ENCODE peak calls at places on chromosomes 12 and 14, in six cellular contexts. B is keratinocyte; N is cardiac muscle cell; H is CD4-positive, CD25-positive, alpha-beta regulatory T cell; Y is aorta; K is suprapubic skin. Q is an unnamed sample. For H3K27me3, the result is how much of the 10 kb centered on the place peaks cover.

GRCh38 chr12:8667280-8667679 is 4.7 kb upstream of the MFAP5 start:
- DNase-seq in B (no peak), N (no peak), H (no peak), Y (no peak), K (no peak), Q (no peak)

GRCh38 chr12:94676011-94676709 is 25.8 kb upstream of the TMCC3 start:
- DNase-seq in B (no peak), N (no peak), H (no peak), Y (no peak), K (no peak), Q (no peak)

GRCh38 chr12:32756476-32757158 is 920 bp upstream of the YARS2 start:
- DNase-seq in B (no peak), N (no peak), H (no peak), Y (no peak), K (no peak), Q (no peak)

GRCh38 chr14:77883479-77884238 is 83.8 kb downstream of the ADCK1 start:
- DNase-seq in B (no peak), N (no peak), H (no peak), Y (no peak), K (no peak), Q (no peak)

GRCh38 chr14:74478996-74479635 is 14.0 kb downstream of the NPC2 start:
- DNase-seq in B (no peak), N (peak), H (no peak), Y (no peak), K (no peak), Q (no peak)

GRCh38 chr12:55675671-55676070 is 32.0 kb downstream of the ITGA7 start:
- DNase-seq in B (no peak), N (no peak), H (no peak), Y (peak), K (no peak), Q (no peak)

GRCh38 chr12:120844768-120845449 is 59.2 kb downstream of the SPPL3 start:
- DNase-seq in B (no peak), N (no peak), H (no peak), Y (no peak), K (no peak), Q (no peak)

GRCh38 chr12:62865860-62866407 is 69.0 kb downstream of the PPM1H start:
- DNase-seq in B (no peak), N (no peak), H (no peak), Y (no peak), K (no peak), Q (no peak)

GRCh38 chr14:80930836-80931389 is 10.6 kb downstream of the CEP128 start:
- DNase-seq in B (peak), N (no peak), H (peak), Y (no peak), K (no peak), Q (no peak)

DNA sequence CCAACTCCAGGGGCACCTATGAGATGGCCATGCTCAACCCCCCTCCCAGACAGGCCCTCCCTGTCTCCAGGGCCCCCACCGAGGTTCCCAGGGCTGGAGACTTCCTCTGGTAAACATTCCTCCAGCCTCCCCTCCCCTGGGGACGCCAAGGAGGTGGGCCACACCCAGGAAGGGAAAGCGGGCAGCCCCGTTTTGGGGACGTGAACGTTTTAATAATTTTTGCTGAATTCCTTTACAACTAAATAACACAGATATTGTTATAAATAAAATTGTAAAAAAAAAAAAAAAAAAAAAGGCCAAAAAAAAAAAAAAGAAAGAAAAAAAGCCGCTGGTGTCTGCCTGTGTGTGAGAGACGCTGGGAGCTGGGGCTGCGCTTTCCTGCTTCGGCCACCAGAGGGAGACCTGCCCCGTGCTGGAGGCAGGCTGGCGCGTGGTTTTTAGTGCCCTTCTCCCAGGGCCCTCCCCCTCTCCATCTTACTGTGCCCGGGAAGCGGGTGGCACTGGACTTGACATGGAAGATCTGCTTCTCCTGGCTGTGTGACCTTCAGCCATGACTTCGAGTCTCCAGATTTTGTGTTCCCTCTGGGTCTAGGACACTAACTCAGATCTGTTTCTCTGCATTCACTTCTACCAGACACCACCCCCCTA is 3.4 kb upstream of the NXPH4 start:
- DNase-seq in B (no peak), N (peak), H (peak), Y (peak), K (peak), Q (peak)
- H3K27ac ChIP-seq in B (peak), N (no peak), H (no peak), Y (no peak), K (no peak), Q (no peak)

DNA sequence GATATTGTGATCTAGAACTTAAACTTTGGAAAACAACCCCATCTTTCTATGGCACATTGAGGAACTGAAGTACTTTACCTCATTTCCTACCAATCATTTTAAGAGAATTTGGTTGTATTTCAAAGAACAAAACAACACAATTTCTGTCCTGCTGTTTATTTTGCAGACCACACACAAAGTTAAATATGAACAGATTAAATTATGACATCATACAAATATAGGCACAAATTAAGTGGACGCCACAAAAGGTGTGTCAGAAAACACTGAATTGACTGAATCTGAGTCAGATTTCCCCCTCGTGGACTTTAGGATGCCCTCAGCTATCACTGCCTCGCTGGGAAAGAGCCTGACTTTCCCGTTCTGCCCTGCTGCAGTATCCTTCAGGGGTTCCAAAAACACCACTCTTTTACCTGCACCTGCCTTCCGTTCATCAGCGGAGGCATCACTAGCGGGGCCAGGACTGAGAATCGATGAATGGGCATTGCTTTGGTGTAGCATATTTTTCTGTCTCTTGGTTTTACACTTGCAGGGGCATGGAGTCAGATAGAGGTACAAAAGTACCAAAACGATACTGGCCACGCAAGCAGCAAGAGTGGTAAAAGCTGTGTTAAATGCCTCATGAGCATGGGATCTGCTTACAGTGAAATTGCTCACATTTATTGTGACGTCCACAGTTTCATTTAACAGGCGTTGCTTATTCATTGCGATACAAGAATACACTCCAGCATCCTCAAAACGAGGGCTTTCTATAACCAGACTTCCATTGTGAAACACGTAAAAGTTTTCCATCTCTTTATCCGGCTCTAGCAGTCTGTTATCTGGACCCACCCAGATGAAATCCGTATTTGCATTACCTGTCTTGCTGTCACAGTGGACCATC is 2.0 kb upstream of the PCED1B start:
- DNase-seq in B (no peak), N (no peak), H (no peak), Y (no peak), K (no peak), Q (no peak)
- H3K4me3 ChIP-seq in B (peak), N (no peak), H (peak), Y (peak), K (no peak), Q (no peak)

DNA sequence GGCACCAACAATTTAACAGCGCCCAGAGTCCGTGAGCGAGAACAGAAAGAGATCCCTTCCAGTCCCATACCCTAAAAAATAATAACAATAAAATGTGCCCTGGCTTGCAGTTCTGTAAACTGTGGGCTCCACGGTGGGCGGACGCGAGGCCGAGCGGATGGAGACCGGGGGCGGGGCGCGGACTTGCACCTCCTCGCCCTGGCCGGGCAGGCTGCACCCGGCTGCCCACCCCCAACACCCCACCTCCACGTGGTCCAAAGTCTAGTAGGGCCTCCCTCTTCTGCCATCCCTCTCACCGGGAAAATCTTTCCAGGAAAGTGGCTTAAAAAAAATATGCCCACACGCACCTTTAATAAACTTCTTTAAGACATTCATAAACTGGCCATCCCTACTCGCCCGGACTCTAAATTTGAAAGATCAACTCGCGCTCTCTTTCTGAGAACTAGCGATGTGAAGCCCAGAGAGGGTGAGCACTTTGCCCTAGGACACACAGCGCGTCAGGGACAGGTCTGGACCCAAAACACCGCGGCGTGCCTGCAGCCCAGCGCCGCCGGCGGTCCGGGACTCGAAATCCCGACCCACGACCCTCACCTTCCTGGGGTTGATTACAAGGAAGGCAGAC is 1.8 kb upstream of the BCL11B start:
- DNase-seq in B (no peak), N (no peak), H (peak), Y (no peak), K (peak), Q (no peak)
- H3K27me3 ChIP-seq in B (under half), N (half or more), H (under half), Y (under half), K (under half), Q (under half)

DNA sequence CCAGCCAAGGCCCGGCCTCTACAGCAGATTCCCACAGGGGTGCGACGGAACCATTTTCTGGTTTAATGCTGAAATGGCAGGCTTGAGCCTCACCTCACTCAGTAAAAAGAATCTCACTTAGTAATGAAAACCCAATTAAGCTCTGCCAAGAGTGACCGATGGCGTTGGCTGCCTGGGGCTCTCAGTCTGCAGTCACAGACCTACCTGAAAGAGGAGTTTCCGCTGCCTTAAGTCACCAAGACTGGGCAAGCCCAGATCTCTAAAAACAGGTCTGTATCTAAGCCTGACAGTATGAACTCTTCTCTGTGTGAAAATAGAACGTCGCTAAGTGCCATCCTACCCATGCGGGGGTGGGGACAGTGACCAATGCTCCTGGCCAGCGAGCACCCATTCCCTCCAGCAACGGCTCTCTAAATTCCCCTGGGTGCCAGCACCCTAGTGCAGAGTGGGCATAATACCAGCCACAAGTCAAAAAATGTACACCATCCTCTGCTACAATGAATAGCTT is 107.3 kb downstream of the FOXN3 start:
- DNase-seq in B (no peak), N (no peak), H (no peak), Y (no peak), K (no peak), Q (no peak)
- H3K27ac ChIP-seq in B (no peak), N (no peak), H (no peak), Y (no peak), K (no peak), Q (no peak)

GRCh38 chr12:132282950-132283771 is 46.2 kb downstream of the GALNT9 start:
- DNase-seq in B (no peak), N (no peak), H (peak), Y (peak), K (no peak), Q (no peak)
- H3K4me3 ChIP-seq in B (no peak), N (no peak), H (no peak), Y (no peak), K (no peak), Q (peak)

DNA sequence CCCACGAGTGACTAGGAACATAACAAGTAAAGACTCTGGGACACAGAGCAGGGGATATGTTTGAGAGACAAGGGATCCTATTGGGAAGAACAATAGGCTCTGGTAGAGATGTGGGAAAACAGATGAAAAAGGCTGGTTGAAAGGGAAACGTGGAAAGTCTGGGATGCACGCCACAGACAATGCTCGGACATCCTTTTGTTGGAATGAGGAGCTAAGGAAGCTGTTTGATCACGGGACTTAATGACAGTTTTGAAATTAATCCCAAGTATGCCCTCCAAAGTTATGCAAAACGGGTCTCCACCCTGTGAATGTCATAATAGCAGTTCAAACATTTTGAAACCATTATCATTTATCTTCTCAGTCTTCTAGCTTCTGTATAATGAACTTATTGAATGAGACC is 31.7 kb upstream of the ANO2 start:
- DNase-seq in B (no peak), N (no peak), H (no peak), Y (no peak), K (no peak), Q (no peak)
- H3K27me3 ChIP-seq in B (under half), N (under half), H (under half), Y (under half), K (under half), Q (under half)

GRCh38 chr14:69797573-69798338 is 715 bp upstream of the SLC10A1 start:
- DNase-seq in B (no peak), N (no peak), H (no peak), Y (no peak), K (no peak), Q (no peak)
- H3K27ac ChIP-seq in B (no peak), N (no peak), H (no peak), Y (no peak), K (no peak), Q (no peak)

DNA sequence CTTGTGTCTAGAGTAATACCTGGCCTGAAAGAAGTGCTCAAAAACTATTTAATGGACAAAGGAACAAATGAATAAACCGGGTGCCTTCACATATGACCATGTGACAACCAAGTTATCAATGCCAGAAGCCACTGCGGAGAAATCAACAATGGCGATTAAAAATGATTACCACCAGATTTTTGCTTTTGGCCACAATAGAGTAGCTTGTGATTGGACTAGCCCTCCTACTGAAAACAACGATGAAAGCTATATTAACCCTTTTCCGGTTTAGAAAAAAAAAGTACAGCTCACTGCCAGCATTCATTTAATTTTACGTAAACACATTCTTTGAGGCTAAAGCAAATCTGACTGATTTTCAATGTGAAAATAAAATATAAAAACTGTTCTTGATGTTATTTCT is 41.6 kb upstream of the TTC7B start:
- DNase-seq in B (no peak), N (no peak), H (no peak), Y (no peak), K (no peak), Q (no peak)
- H3K4me3 ChIP-seq in B (no peak), N (no peak), H (no peak), Y (no peak), K (no peak), Q (no peak)